ENCODE peak calls at places on chromosomes 12 and 14, in five cellular contexts. C is H1, N is HCT116, W is K562, U is GM12878. J is an unnamed sample.

GRCh38 chr14:94322648-94323570 is at the start of gene SERPINA6:
- DNase-seq in C (no peak), N (no peak), W (no peak), U (no peak), J (no peak)

GRCh38 chr12:95205016-95205415 is 12.3 kb downstream of the FGD6 start:
- DNase-seq in C (no peak), N (no peak), W (no peak), U (no peak), J (no peak)

GRCh38 chr14:94176808-94177207 is 2.7 kb downstream of the PPP4R4 start:
- DNase-seq in C (no peak), N (no peak), W (no peak), U (no peak), J (no peak)

GRCh38 chr12:30794020-30794419 is 39.3 kb upstream of the CAPRIN2 start:
- DNase-seq in C (no peak), N (no peak), W (no peak), U (no peak), J (no peak)

GRCh38 chr14:65187421-65188049 is 85.2 kb upstream of the MAX start:
- DNase-seq in C (peak), N (no peak), W (no peak), U (no peak), J (peak)

GRCh38 chr12:131041216-131041967 is 87.7 kb downstream of the ADGRD1 start:
- DNase-seq in C (no peak), N (no peak), W (no peak), U (no peak), J (no peak)

GRCh38 chr12:131959641-131960589 is 10.2 kb downstream of the EP400 start:
- DNase-seq in C (no peak), N (no peak), W (no peak), U (no peak), J (no peak)

GRCh38 chr14:52706286-52706685 is 714 bp upstream of the PSMC6 start:
- DNase-seq in C (no peak), N (no peak), W (peak), U (no peak), J (no peak)

GRCh38 chr14:37819155-37820015 is 224.0 kb downstream of the TTC6 start:
- DNase-seq in C (no peak), N (no peak), W (no peak), U (no peak), J (no peak)

GRCh38 chr14:92994131-92994676 is 71.3 kb downstream of the CHGA start:
- DNase-seq in C (no peak), N (no peak), W (peak), U (no peak), J (no peak)

GRCh38 chr14:92990456-92991430 is 67.8 kb downstream of the CHGA start:
- DNase-seq in C (no peak), N (no peak), W (no peak), U (no peak), J (no peak)

GRCh38 chr14:92994942-92995341 is 72.0 kb downstream of the CHGA start:
- DNase-seq in C (no peak), N (no peak), W (no peak), U (no peak), J (no peak)

GRCh38 chr14:92991536-92991935 is 68.6 kb downstream of the CHGA start:
- DNase-seq in C (no peak), N (no peak), W (no peak), U (no peak), J (no peak)

DNA sequence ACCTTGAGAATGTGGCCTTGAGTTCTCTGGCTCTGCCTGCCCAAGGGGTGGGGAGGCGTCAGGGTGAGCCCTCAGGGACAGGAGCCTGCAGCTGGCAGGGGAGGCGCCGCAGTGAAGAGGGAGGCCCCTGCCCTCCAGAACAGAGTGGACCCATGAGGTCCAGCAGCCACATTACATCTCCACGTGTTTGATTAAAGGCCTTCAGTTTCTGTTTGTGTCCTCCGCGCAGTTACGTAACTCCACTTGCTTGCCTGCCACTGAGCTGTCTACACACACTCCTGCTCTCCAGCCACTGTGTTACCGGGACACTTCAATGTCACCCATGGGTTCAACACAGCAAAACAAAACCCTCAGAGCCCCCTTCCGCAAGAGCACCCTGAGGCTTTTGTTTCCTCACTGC is 70.4 kb downstream of the CHGA start:
- DNase-seq in C (no peak), N (no peak), W (no peak), U (no peak), J (no peak)
- TF ChIP-seq ZNF274 in C (no peak), N (no peak), W (no peak), U (no peak), J (no peak)

GRCh38 chr12:12893438-12893837 is 2.1 kb downstream of the GPRC5A start:
- DNase-seq in C (no peak), N (no peak), W (no peak), U (no peak), J (no peak)
- H3K9ac ChIP-seq in C (no peak), N (peak), W (no peak), U (no peak), J (no peak)

GRCh38 chr12:6187948-6188793 is 12.0 kb upstream of the CD9 start:
- DNase-seq in C (no peak), N (no peak), W (no peak), U (no peak), J (no peak)
- TF ChIP-seq YY1 in C (no peak), N (no peak), W (no peak), U (no peak), J (no peak)

GRCh38 chr12:114888458-114888857 is 204.5 kb upstream of the TBX3 start:
- DNase-seq in C (no peak), N (no peak), W (no peak), U (no peak), J (no peak)
- TF ChIP-seq ZNF274 in C (no peak), N (no peak), W (no peak), U (no peak), J (no peak)

GRCh38 chr12:11753151-11753501 is 103.7 kb downstream of the ETV6 start:
- DNase-seq in C (no peak), N (no peak), W (no peak), U (no peak), J (no peak)

GRCh38 chr12:11754256-11754655 is 104.8 kb downstream of the ETV6 start:
- DNase-seq in C (no peak), N (no peak), W (no peak), U (no peak), J (no peak)

GRCh38 chr12:11753826-11754225 is 104.4 kb downstream of the ETV6 start:
- DNase-seq in C (no peak), N (no peak), W (no peak), U (no peak), J (no peak)

GRCh38 chr12:11749943-11750690 is 100.6 kb downstream of the ETV6 start:
- DNase-seq in C (no peak), N (no peak), W (no peak), U (peak), J (no peak)

GRCh38 chr12:11752403-11753150 is 103.1 kb downstream of the ETV6 start:
- DNase-seq in C (no peak), N (no peak), W (no peak), U (no peak), J (no peak)
- H3K9ac ChIP-seq in C (no peak), N (no peak), W (no peak), U (peak), J (no peak)

GRCh38 chr14:76131071-76131985 is 20.4 kb upstream of the GPATCH2L start:
- DNase-seq in C (no peak), N (no peak), W (no peak), U (no peak), J (no peak)

GRCh38 chr14:76136476-76137160 is 15.1 kb upstream of the GPATCH2L start:
- DNase-seq in C (no peak), N (no peak), W (peak), U (no peak), J (no peak)

GRCh38 chr14:76129851-76130576 is 21.7 kb upstream of the GPATCH2L start:
- DNase-seq in C (no peak), N (no peak), W (no peak), U (no peak), J (no peak)

GRCh38 chr14:76135722-76136121 is 16.0 kb upstream of the GPATCH2L start:
- DNase-seq in C (no peak), N (no peak), W (no peak), U (no peak), J (no peak)

GRCh38 chr14:76133103-76133502 is 18.6 kb upstream of the GPATCH2L start:
- DNase-seq in C (no peak), N (no peak), W (peak), U (no peak), J (no peak)
- TF ChIP-seq YY1 in C (no peak), N (no peak), W (no peak), U (no peak), J (no peak)

DNA sequence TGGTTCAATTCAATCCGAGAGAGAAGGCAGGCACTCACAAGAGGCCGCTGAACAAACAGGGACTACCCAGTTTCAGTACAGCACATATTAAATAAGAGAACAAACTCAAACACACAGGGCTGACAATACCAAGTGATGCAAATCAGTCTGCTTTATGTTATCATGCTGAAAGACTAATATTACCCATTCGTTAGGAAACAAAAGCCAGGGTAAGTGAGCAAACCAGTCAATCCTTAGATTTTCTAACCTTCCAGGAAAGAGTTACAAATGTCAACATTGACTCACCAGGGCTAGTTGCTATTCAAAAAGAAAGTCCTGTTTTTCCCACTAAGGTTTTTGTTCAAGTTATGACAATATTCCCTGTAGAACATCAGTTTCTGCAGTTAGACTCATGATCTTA is 246.2 kb downstream of the C12orf42 start:
- DNase-seq in C (no peak), N (no peak), W (no peak), U (no peak), J (no peak)
- TF ChIP-seq ZNF274 in C (no peak), N (no peak), W (no peak), U (no peak), J (no peak)

J was measured in NT2/D1.